ENCODE peak calls at places on chromosomes 7 and 10, in four cellular contexts. One of them, this sample, is unnamed.

GRCh38 chr10:12777840-12778585 is 223.5 kb downstream of the CCDC3 start:
- DNase-seq in activated CD4-positive, alpha-beta T cell treated with anti-CD3 and anti-CD28 coated beads, Interleukin-2, amount 50 U/mL, for 1 hour: no peak
- DNase-seq in neuronal stem cell: no peak
- DNase-seq in Calu3: no peak
- DNase-seq in this sample: no peak

GRCh38 chr7:2624293-2624881 is 7.4 kb upstream of the TTYH3 start:
- DNase-seq in Calu3: no peak
- DNase-seq in neuronal stem cell: no peak
- DNase-seq in activated CD4-positive, alpha-beta T cell treated with anti-CD3 and anti-CD28 coated beads, Interleukin-2, amount 50 U/mL, for 1 hour: no peak
- DNase-seq in this sample: no peak

GRCh38 chr10:30505543-30506298 is 71.7 kb downstream of the MAP3K8 start:
- DNase-seq in neuronal stem cell: no peak
- DNase-seq in Calu3: no peak
- DNase-seq in activated CD4-positive, alpha-beta T cell treated with anti-CD3 and anti-CD28 coated beads, Interleukin-2, amount 50 U/mL, for 1 hour: no peak
- DNase-seq in this sample: no peak

GRCh38 chr7:13947535-13947934 is 41.9 kb downstream of the ETV1 start:
- DNase-seq in neuronal stem cell: no peak
- DNase-seq in Calu3: no peak
- DNase-seq in activated CD4-positive, alpha-beta T cell treated with anti-CD3 and anti-CD28 coated beads, Interleukin-2, amount 50 U/mL, for 1 hour: no peak
- DNase-seq in this sample: no peak

GRCh38 chr7:1301054-1301811 is 68.6 kb downstream of the UNCX start:
- DNase-seq in activated CD4-positive, alpha-beta T cell treated with anti-CD3 and anti-CD28 coated beads, Interleukin-2, amount 50 U/mL, for 1 hour: no peak
- DNase-seq in neuronal stem cell: no peak
- DNase-seq in Calu3: no peak
- DNase-seq in this sample: no peak

GRCh38 chr7:33973235-33974015 is 68.1 kb downstream of the BMPER start:
- DNase-seq in activated CD4-positive, alpha-beta T cell treated with anti-CD3 and anti-CD28 coated beads, Interleukin-2, amount 50 U/mL, for 1 hour: no peak
- DNase-seq in Calu3: no peak
- DNase-seq in neuronal stem cell: no peak
- DNase-seq in this sample: no peak

GRCh38 chr7:115707236-115707635 is 323.3 kb downstream of the TFEC start:
- DNase-seq in neuronal stem cell: no peak
- DNase-seq in Calu3: peak; percentile 72
- DNase-seq in activated CD4-positive, alpha-beta T cell treated with anti-CD3 and anti-CD28 coated beads, Interleukin-2, amount 50 U/mL, for 1 hour: no peak
- DNase-seq in this sample: peak; percentile 19

GRCh38 chr7:107147464-107148214 is 21.2 kb upstream of the HBP1 start:
- DNase-seq in neuronal stem cell: no peak
- DNase-seq in activated CD4-positive, alpha-beta T cell treated with anti-CD3 and anti-CD28 coated beads, Interleukin-2, amount 50 U/mL, for 1 hour: peak; percentile 28
- DNase-seq in Calu3: peak; percentile 30
- DNase-seq in this sample: peak; percentile 76

GRCh38 chr7:1794888-1795542 is 124.9 kb downstream of the ELFN1 start:
- DNase-seq in activated CD4-positive, alpha-beta T cell treated with anti-CD3 and anti-CD28 coated beads, Interleukin-2, amount 50 U/mL, for 1 hour: no peak
- DNase-seq in Calu3: no peak
- DNase-seq in neuronal stem cell: no peak
- DNase-seq in this sample: no peak

GRCh38 chr7:155746188-155746587 is 66.1 kb downstream of the SHH start:
- DNase-seq in activated CD4-positive, alpha-beta T cell treated with anti-CD3 and anti-CD28 coated beads, Interleukin-2, amount 50 U/mL, for 1 hour: no peak
- DNase-seq in neuronal stem cell: no peak
- DNase-seq in Calu3: no peak
- DNase-seq in this sample: no peak

GRCh38 chr7:128860158-128861073 is 2.2 kb upstream of the ATP6V1F start:
- DNase-seq in Calu3: no peak
- DNase-seq in neuronal stem cell: no peak
- DNase-seq in activated CD4-positive, alpha-beta T cell treated with anti-CD3 and anti-CD28 coated beads, Interleukin-2, amount 50 U/mL, for 1 hour: no peak
- DNase-seq in this sample: peak; percentile 73

GRCh38 chr7:46291064-46291463 is 370.0 kb upstream of the IGFBP3 start:
- DNase-seq in Calu3: peak; percentile 30
- DNase-seq in neuronal stem cell: no peak
- DNase-seq in activated CD4-positive, alpha-beta T cell treated with anti-CD3 and anti-CD28 coated beads, Interleukin-2, amount 50 U/mL, for 1 hour: no peak
- DNase-seq in this sample: peak; percentile 95

GRCh38 chr10:110389250-110389649 is 84.5 kb upstream of the SMNDC1 start:
- DNase-seq in neuronal stem cell: no peak
- DNase-seq in Calu3: no peak
- DNase-seq in activated CD4-positive, alpha-beta T cell treated with anti-CD3 and anti-CD28 coated beads, Interleukin-2, amount 50 U/mL, for 1 hour: no peak
- DNase-seq in this sample: peak; percentile 61

This sample was measured in GM23248.